ENCODE peak calls at places on chromosomes 7 and 10, in four cellular contexts. G is Peyer's patch, R is neural crest cell, M is MCF 10A. Y is an unnamed sample.

GRCh38 chr10:4316166-4316810 is 509.7 kb upstream of the AKR1E2 start:
- DNase-seq in G (no peak), R (peak), M (no peak), Y (no peak)

GRCh38 chr7:75614390-75614789 is 122.3 kb downstream of the SPDYE5 start:
- DNase-seq in G (no peak), R (no peak), M (no peak), Y (no peak)

GRCh38 chr10:124825702-124826101 is 24.1 kb downstream of the ABRAXAS2 start:
- DNase-seq in G (no peak), R (no peak), M (no peak), Y (no peak)

GRCh38 chr10:13587367-13587766 is 602 bp downstream of the PRPF18 start:
- DNase-seq in G (peak), R (no peak), M (peak), Y (peak)

GRCh38 chr10:124087672-124088634 is 5.4 kb downstream of the CHST15 start:
- DNase-seq in G (peak), R (no peak), M (peak), Y (no peak)

GRCh38 chr7:131909151-131909768 is 352.8 kb upstream of the PODXL start:
- DNase-seq in G (peak), R (no peak), M (no peak), Y (peak)

GRCh38 chr7:37945336-37945735 is 24.9 kb downstream of the EPDR1 start:
- DNase-seq in G (no peak), R (no peak), M (no peak), Y (no peak)

GRCh38 chr7:74656421-74656910 is 1.1 kb upstream of the GTF2I start:
- DNase-seq in G (peak), R (peak), M (peak), Y (peak)

GRCh38 chr10:3336673-3337293 is 164.2 kb upstream of the PITRM1 start:
- DNase-seq in G (no peak), R (no peak), M (no peak), Y (no peak)

GRCh38 chr10:115129752-115130151 is 36.6 kb downstream of the ATRNL1 start:
- DNase-seq in G (no peak), R (no peak), M (peak), Y (no peak)

GRCh38 chr7:30047124-30047523 is 18.9 kb downstream of the PLEKHA8 start:
- DNase-seq in G (no peak), R (no peak), M (no peak), Y (no peak)
- TF ChIP-seq CTCF in G (no peak), R (no peak), M (no peak), Y (no peak)

GRCh38 chr7:39950473-39951155 is 558 bp downstream of the CDK13 start:
- DNase-seq in G (no peak), R (peak), M (no peak), Y (peak)

GRCh38 chr7:39951156-39951942 is 1.3 kb downstream of the CDK13 start:
- DNase-seq in G (peak), R (peak), M (peak), Y (peak)

GRCh38 chr7:39948932-39949928 is 826 bp upstream of the CDK13 start:
- DNase-seq in G (peak), R (peak), M (peak), Y (peak)

GRCh38 chr7:39948375-39948774 is 1.7 kb upstream of the CDK13 start:
- DNase-seq in G (no peak), R (no peak), M (no peak), Y (no peak)

DNA sequence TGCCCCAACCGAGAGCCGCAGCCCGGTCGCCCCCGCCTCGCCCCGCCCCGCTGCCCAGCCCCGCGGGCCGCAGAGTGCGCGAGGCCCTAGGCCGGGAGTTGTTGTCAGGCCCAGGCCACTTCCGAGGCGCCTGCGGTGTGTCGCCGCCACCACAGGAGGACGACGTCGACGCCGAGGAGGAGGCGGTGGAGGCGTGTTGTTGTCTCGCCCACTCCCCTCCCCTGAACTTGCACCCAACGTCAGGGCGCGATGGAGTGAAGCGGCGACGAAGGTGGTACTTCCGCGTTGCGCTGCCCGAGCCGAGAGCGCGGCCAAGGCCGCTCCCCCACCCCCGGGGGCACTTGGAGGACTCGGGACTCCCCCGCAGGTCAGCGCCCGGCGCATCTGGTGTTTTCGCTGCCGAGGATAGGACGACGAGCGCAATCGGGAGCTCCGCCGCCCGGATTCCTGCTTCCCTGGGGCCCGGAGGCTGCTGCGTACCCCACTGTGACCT is at the start of gene CDK13:
- DNase-seq in G (peak), R (peak), M (peak), Y (peak)
- TF ChIP-seq CTCF in G (peak), R (peak), M (no peak), Y (no peak)

DNA sequence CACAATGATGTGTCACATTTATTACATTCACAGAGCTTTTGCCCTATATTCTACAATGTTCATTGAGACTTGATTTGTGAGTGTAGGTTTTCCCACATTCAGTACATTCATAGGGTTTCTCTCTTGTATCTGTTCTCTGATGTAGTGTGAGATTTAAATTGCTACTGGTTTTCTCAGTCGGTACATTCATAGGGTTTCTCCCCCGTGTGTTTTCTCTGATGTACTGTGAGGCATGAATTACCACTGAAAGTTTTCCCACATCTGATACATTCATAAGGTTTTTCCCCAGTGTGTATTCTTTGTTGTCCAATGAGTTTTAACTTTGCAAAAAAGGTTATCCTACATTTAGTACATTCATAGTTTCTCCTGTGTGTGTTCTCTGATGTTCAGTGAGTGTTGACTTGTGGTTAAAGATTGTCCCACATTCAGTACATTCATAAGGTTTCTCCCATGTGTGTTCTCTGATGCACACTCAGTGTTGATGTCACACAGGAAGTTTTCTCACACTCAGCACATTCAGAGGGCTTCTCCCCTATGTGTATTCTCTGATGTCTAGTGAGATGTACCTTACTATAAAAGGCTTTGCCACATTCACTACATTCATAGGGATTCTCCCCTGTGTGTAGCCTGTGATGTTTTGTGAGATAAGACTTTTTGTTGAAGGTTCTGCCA is 63.0 kb downstream of the ZNF248 start:
- DNase-seq in G (no peak), R (no peak), M (no peak), Y (no peak)
- TF ChIP-seq CTCF in G (no peak), R (no peak), M (no peak), Y (no peak)

GRCh38 chr7:11950281-11950680 is 118.3 kb upstream of the THSD7A start:
- DNase-seq in G (peak), R (no peak), M (no peak), Y (no peak)
- TF ChIP-seq CTCF in G (no peak), R (no peak), M (no peak), Y (no peak)

GRCh38 chr7:18295781-18296417 is 199.7 kb upstream of the HDAC9 start:
- DNase-seq in G (no peak), R (no peak), M (no peak), Y (no peak)
- TF ChIP-seq CTCF in G (no peak), R (no peak), M (no peak), Y (no peak)

GRCh38 chr7:50226139-50226538 is 78.4 kb upstream of the IKZF1 start:
- DNase-seq in G (no peak), R (no peak), M (no peak), Y (no peak)

GRCh38 chr7:50226669-50227068 is 77.8 kb upstream of the IKZF1 start:
- DNase-seq in G (no peak), R (no peak), M (no peak), Y (no peak)

GRCh38 chr7:50227623-50228618 is 76.6 kb upstream of the IKZF1 start:
- DNase-seq in G (no peak), R (no peak), M (no peak), Y (no peak)

GRCh38 chr7:50229964-50230363 is 74.6 kb upstream of the IKZF1 start:
- DNase-seq in G (no peak), R (no peak), M (peak), Y (no peak)
- TF ChIP-seq CTCF in G (peak), R (peak), M (peak), Y (peak)

DNA sequence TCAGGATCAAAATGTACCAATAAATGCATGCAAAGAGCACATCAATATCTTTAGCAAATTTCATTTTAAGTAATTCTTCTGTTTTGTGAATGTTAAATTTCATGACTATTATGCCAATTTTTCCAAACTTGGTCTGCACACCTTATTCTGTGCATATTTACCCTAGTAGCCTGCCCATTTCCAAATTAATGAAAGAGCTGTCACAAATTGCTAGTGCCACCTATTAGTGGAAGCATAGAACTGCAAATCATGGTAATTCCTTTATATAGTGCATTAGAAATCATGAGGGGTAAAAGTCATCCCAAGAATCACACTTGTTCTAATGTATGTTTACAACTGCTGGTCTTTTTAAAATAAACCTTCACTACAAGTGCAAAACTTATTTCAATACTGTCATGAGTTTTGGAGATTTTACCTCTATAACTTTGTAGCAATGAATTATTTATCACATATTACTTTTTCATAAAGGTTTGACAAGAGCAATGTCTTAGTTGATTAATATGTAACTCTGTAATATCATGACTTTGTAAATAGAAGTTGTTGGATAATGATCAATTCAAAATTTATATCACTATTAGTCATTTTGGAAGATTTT is 5.7 kb downstream of the SEMA3A start:
- DNase-seq in G (no peak), R (no peak), M (peak), Y (no peak)
- TF ChIP-seq CTCF in G (peak), R (peak), M (peak), Y (no peak)

Y was measured in endothelial cell.